ENCODE peak calls at places on chromosome 5, in five cellular contexts. Z, O, K, F and E are unnamed samples.

GRCh38 chr5:129903466-129904101 is 681 bp upstream of the CHSY3 start:
- ATAC-seq in Z (peak), O (no peak), K (peak), F (peak), E (no peak)

GRCh38 chr5:22238047-22238446 is 615.1 kb downstream of the CDH12 start:
- ATAC-seq in Z (no peak), O (no peak), K (no peak), F (no peak), E (no peak)

GRCh38 chr5:96193946-96194345 is 232.3 kb upstream of the ELL2 start:
- ATAC-seq in Z (no peak), O (no peak), K (no peak), F (no peak), E (no peak)

GRCh38 chr5:170361600-170361999 is 27.6 kb downstream of the KCNMB1 start:
- ATAC-seq in Z (no peak), O (no peak), K (no peak), F (no peak), E (peak)

GRCh38 chr5:66697796-66698564 is 101.8 kb downstream of the MAST4 start:
- ATAC-seq in Z (no peak), O (no peak), K (no peak), F (no peak), E (no peak)

GRCh38 chr5:103305829-103306228 is 47.3 kb downstream of the MACIR start:
- ATAC-seq in Z (peak), O (no peak), K (no peak), F (no peak), E (no peak)

GRCh38 chr5:149206524-149207141 is 65.0 kb upstream of the AFAP1L1 start:
- ATAC-seq in Z (no peak), O (no peak), K (no peak), F (no peak), E (no peak)

GRCh38 chr5:150479416-150479815 is 28.5 kb upstream of the NDST1 start:
- ATAC-seq in Z (no peak), O (no peak), K (no peak), F (no peak), E (no peak)

GRCh38 chr5:67806647-67807046 is 408.9 kb upstream of the PIK3R1 start:
- ATAC-seq in Z (no peak), O (no peak), K (no peak), F (no peak), E (no peak)

GRCh38 chr5:124650960-124651662 is 95.3 kb downstream of the ZNF608 start:
- ATAC-seq in Z (peak), O (no peak), K (peak), F (no peak), E (peak)

GRCh38 chr5:171984748-171985419 is 21.6 kb downstream of the FBXW11 start:
- ATAC-seq in Z (no peak), O (peak), K (peak), F (no peak), E (no peak)

GRCh38 chr5:64210866-64211265 is 45.2 kb downstream of the RNF180 start:
- ATAC-seq in Z (no peak), O (no peak), K (no peak), F (no peak), E (peak)

GRCh38 chr5:178114325-178115135 is 1.2 kb downstream of the N4BP3 start:
- ATAC-seq in Z (peak), O (peak), K (peak), F (no peak), E (no peak)

GRCh38 chr5:139677404-139678282 is 29.5 kb downstream of the CXXC5 start:
- ATAC-seq in Z (no peak), O (no peak), K (no peak), F (no peak), E (peak)

GRCh38 chr5:81519217-81519905 is 125.4 kb upstream of the ACOT12 start:
- ATAC-seq in Z (no peak), O (no peak), K (no peak), F (no peak), E (no peak)

GRCh38 chr5:114857951-114858401 is 311.7 kb downstream of the TRIM36 start:
- ATAC-seq in Z (no peak), O (peak), K (no peak), F (peak), E (no peak)

GRCh38 chr5:166746506-166746905 is 1544.9 kb upstream of the WWC1 start:
- ATAC-seq in Z (no peak), O (no peak), K (no peak), F (no peak), E (no peak)
- H3K27ac ChIP-seq in Z (no peak), O (no peak), K (no peak), F (no peak), E (no peak)

GRCh38 chr5:7868773-7869473 is at the start of the genes FASTKD3 and MTRR:
- ATAC-seq in Z (peak), O (peak), K (peak), F (peak), E (peak)
- TF ChIP-seq POLR2AphosphoS5 in Z (peak), O (peak), K (peak), F (peak), E (peak)

GRCh38 chr5:6703791-6704190 is 9.4 kb upstream of the TENT4A start:
- ATAC-seq in Z (no peak), O (no peak), K (no peak), F (no peak), E (no peak)
- H3K27ac ChIP-seq in Z (peak), O (no peak), K (no peak), F (peak), E (peak)

DNA sequence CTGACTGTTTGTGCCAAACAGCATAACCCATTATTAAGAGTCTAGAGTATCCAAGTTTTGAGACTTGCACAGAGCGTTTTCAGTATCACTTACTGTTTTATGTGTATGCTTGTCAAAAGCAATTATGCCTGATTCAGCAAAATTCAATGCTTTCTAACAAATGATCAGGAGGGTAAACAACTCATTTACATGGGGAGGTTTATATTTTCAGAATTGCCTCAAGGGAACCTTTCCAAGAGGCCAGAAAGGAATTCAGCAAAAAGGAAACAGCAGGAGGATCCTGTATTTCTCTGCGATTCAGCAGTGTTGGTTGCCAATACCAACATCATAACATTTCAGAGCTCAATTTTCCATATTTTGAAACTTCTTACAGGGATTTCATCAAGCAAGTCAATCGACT is 69.3 kb upstream of the DAB2 start:
- ATAC-seq in Z (no peak), O (no peak), K (no peak), F (no peak), E (peak)
- TF ChIP-seq POLR2AphosphoS5 in Z (no peak), O (no peak), K (no peak), F (no peak), E (no peak)

GRCh38 chr5:79269733-79270166 is 33.8 kb downstream of the JMY start:
- ATAC-seq in Z (no peak), O (peak), K (no peak), F (no peak), E (no peak)
- H3K27ac ChIP-seq in Z (no peak), O (no peak), K (no peak), F (no peak), E (no peak)

DNA sequence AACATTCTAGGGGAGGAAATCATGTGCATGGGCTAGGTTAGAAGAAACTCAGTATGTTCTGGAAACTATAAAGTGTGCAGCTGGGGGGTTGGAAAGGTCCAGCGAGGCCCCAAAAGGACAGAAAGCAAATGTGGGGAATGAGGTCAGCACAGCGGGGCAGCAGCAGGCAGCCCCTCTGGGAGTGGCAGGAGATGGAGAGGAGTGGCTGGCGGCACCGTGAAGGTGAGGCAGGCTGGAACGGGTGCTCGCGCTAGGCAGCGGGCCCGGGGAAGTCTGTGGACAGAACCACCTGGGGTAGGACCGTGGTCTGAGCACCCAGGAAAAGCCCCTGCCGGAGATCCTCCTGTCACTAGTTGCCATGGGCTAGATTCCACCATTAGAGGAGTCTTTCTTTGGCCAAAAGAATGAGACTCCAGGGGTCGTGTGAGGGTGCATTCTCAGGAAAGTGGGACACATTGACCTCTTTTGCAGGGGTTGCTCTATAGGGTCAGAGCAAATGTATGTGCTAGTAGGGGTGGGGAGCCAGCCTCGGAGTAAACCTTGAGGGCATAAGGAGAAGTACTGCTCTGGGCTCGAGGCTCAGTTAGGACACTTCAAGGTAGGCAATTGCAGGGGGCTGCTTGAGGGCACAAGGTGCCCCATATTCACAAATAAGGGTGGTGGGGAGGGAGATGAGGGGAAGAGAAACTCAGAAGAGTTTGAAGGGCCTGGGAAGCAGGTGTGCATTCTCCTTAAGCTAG is 61.2 kb downstream of the IL6ST start:
- ATAC-seq in Z (no peak), O (peak), K (peak), F (peak), E (no peak)
- TF ChIP-seq POLR2AphosphoS5 in Z (no peak), O (peak), K (no peak), F (no peak), E (no peak)